ENCODE peak calls at places on chromosome 1, in eight cellular contexts. P is H1, C is transverse colon, B is HCT116, I is prostate gland, U is breast epithelium, X is sigmoid colon, A is GM12878. K is an unnamed sample. For H3K4me1, the result is how much of the 10 kb centered on the place peaks cover.

GRCh38 chr1:158873141-158873540 is 42.0 kb downstream of the MNDA start:
- DNase-seq in P (no peak), C (no peak), B (no peak), I (no peak), U (no peak), X (no peak), A (no peak), K (no peak)

GRCh38 chr1:203465146-203465798 is 10.3 kb upstream of the PRELP start:
- DNase-seq in P (no peak), C (peak), B (no peak), I (peak), U (peak), X (peak), A (no peak), K (no peak)

GRCh38 chr1:6181347-6181770 is 1.2 kb upstream of the CHD5 start:
- DNase-seq in P (peak), C (no peak), B (no peak), I (no peak), U (no peak), X (no peak), A (no peak), K (no peak)

GRCh38 chr1:208148380-208148779 is 95.8 kb downstream of the PLXNA2 start:
- DNase-seq in P (no peak), C (no peak), B (no peak), I (no peak), U (no peak), X (no peak), A (no peak), K (no peak)

GRCh38 chr1:167373398-167373797 is 144.9 kb downstream of the CD247 start:
- DNase-seq in P (no peak), C (no peak), B (no peak), I (no peak), U (no peak), X (no peak), A (no peak), K (no peak)

GRCh38 chr1:192521734-192522133 is 53.8 kb upstream of the RGS1 start:
- DNase-seq in P (no peak), C (no peak), B (no peak), I (no peak), U (no peak), X (no peak), A (no peak), K (no peak)

GRCh38 chr1:230375795-230376194 is 50.3 kb downstream of the PGBD5 start:
- DNase-seq in P (no peak), C (no peak), B (no peak), I (no peak), U (no peak), X (no peak), A (no peak), K (no peak)

GRCh38 chr1:38134294-38134755 is 87.7 kb upstream of the POU3F1 start:
- DNase-seq in P (no peak), C (no peak), B (no peak), I (no peak), U (no peak), X (no peak), A (no peak), K (no peak)

GRCh38 chr1:176625365-176625764 is 162.4 kb downstream of the PAPPA2 start:
- DNase-seq in P (no peak), C (no peak), B (no peak), I (no peak), U (no peak), X (no peak), A (no peak), K (no peak)

GRCh38 chr1:243917177-243917862 is 67.3 kb upstream of the AKT3 start:
- DNase-seq in P (peak), C (peak), B (no peak), I (peak), U (no peak), X (peak), A (no peak), K (peak)

GRCh38 chr1:19775831-19776230 is 23.9 kb downstream of the TMCO4 start:
- DNase-seq in P (no peak), C (no peak), B (no peak), I (no peak), U (no peak), X (no peak), A (no peak), K (no peak)

GRCh38 chr1:161119379-161120061 is 1.6 kb downstream of the NIT1 start:
- DNase-seq in P (no peak), C (peak), B (peak), I (no peak), U (peak), X (peak), A (no peak), K (no peak)

GRCh38 chr1:165492845-165493244 is 47.9 kb upstream of the RXRG start:
- DNase-seq in P (no peak), C (no peak), B (no peak), I (no peak), U (no peak), X (no peak), A (no peak), K (no peak)

GRCh38 chr1:232635778-232636356 is 5.9 kb upstream of the SIPA1L2 start:
- DNase-seq in P (no peak), C (no peak), B (no peak), I (no peak), U (no peak), X (no peak), A (no peak), K (no peak)

GRCh38 chr1:227885648-227886502 is 61.9 kb downstream of the WNT9A start:
- DNase-seq in P (peak), C (peak), B (peak), I (peak), U (peak), X (peak), A (no peak), K (peak)

GRCh38 chr1:154329551-154330131 is 4.3 kb downstream of the ATP8B2 start:
- DNase-seq in P (no peak), C (no peak), B (no peak), I (no peak), U (no peak), X (no peak), A (no peak), K (no peak)

GRCh38 chr1:234515411-234515810 is 36.4 kb upstream of the TARBP1 start:
- DNase-seq in P (no peak), C (no peak), B (no peak), I (no peak), U (no peak), X (no peak), A (no peak), K (no peak)

GRCh38 chr1:234512376-234512965 is 33.5 kb upstream of the TARBP1 start:
- DNase-seq in P (no peak), C (no peak), B (no peak), I (no peak), U (no peak), X (no peak), A (no peak), K (no peak)

GRCh38 chr1:234518876-234519275 is 39.9 kb upstream of the TARBP1 start:
- DNase-seq in P (no peak), C (no peak), B (no peak), I (no peak), U (no peak), X (peak), A (no peak), K (no peak)

GRCh38 chr1:234517087-234517802 is 38.3 kb upstream of the TARBP1 start:
- DNase-seq in P (no peak), C (no peak), B (no peak), I (no peak), U (no peak), X (peak), A (no peak), K (no peak)

DNA sequence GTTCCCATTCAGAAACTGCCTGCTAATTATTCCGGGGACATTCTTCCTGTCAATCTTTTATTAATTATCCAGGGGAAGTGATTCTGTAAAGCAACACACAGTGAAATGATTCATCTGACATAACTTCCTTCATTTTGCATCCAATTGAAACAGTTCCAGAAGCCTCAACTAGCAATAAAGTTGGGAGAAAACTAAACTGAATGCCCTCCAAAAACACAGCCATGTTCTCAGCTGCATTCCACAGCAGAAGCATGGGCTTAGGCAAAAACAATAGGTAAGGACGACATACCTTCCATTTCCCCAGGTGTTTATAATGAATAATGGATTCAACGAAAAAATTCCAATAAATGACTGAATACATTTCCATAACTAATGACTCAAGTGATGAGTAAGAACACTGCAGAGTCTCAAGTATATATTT is 36.9 kb upstream of the TARBP1 start:
- DNase-seq in P (no peak), C (no peak), B (no peak), I (no peak), U (no peak), X (no peak), A (no peak), K (no peak)
- TF ChIP-seq POLR2AphosphoS5 in P (no peak), C (no peak), B (no peak), I (peak), U (no peak), X (no peak), A (no peak), K (no peak)

DNA sequence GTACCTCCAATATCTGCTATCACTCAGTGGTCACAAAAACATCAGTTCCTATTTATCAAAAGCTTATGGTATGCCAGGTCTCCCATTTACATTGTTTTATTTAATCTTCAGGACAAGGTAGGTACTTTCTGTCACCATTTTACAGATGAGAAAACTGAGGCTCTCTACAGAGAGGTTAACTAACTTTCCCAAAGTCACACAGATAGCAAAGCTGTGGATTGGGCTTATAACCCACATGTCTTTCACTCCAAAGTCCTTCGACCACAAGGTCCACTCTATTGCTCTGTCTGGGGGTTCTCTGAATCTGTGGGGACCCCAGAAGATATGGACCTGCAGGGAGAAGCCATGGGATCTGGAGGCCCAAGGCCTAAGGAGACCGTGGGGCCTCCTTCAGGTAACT is 26.6 kb upstream of the EPS8L3 start:
- DNase-seq in P (no peak), C (no peak), B (no peak), I (no peak), U (no peak), X (no peak), A (no peak), K (no peak)
- H3K4me1 ChIP-seq in P (under half), C (half or more), B (half or more), I (under half), U (under half), X (under half), A (under half), K (half or more)

GRCh38 chr1:50421366-50421748 is 1.9 kb downstream of the DMRTA2 start:
- DNase-seq in P (no peak), C (no peak), B (no peak), I (no peak), U (no peak), X (no peak), A (no peak), K (no peak)

GRCh38 chr1:50420283-50420682 is 3.0 kb downstream of the DMRTA2 start:
- DNase-seq in P (peak), C (no peak), B (no peak), I (no peak), U (no peak), X (no peak), A (no peak), K (no peak)

GRCh38 chr1:50421768-50422674 is 1.2 kb downstream of the DMRTA2 start:
- DNase-seq in P (peak), C (no peak), B (no peak), I (no peak), U (no peak), X (no peak), A (no peak), K (no peak)

GRCh38 chr1:50419907-50420248 is 3.4 kb downstream of the DMRTA2 start:
- DNase-seq in P (no peak), C (no peak), B (no peak), I (no peak), U (no peak), X (no peak), A (no peak), K (no peak)

GRCh38 chr1:50420689-50421365 is 2.4 kb downstream of the DMRTA2 start:
- DNase-seq in P (peak), C (no peak), B (no peak), I (no peak), U (no peak), X (no peak), A (no peak), K (no peak)
- TF ChIP-seq CTCF in P (no peak), C (no peak), B (no peak), I (no peak), U (no peak), X (no peak), A (no peak), K (no peak)

GRCh38 chr1:206643118-206643698 is 7.9 kb downstream of the DYRK3 start:
- DNase-seq in P (no peak), C (no peak), B (no peak), I (no peak), U (no peak), X (no peak), A (no peak), K (no peak)
- TF ChIP-seq POLR2AphosphoS5 in P (no peak), C (no peak), B (no peak), I (no peak), U (no peak), X (no peak), A (no peak), K (no peak)